ENCODE peak calls at places on chromosomes 13 and 19, in five cellular contexts. X is CD4-positive, alpha-beta T cell; E is hepatocyte; L is body of pancreas; Y is cardiac fibroblast. V is an unnamed sample.

GRCh38 chr19:14198384-14199376 is 7.3 kb downstream of the ADGRL1 start:
- DNase-seq in X (no peak), E (peak), L (no peak), Y (peak), V (no peak)

GRCh38 chr19:8308891-8309291 is 733 bp upstream of the CD320 start:
- DNase-seq in X (no peak), E (no peak), L (no peak), Y (no peak), V (no peak)

GRCh38 chr19:13784731-13785452 is 10.4 kb upstream of the ZSWIM4 start:
- DNase-seq in X (peak), E (peak), L (peak), Y (peak), V (no peak)

GRCh38 chr13:55517312-55517711 is 1623.4 kb upstream of the PRR20A start:
- DNase-seq in X (no peak), E (no peak), L (peak), Y (no peak), V (no peak)

GRCh38 chr13:19601749-19602725 is 31.4 kb upstream of the MPHOSPH8 start:
- DNase-seq in X (no peak), E (peak), L (peak), Y (peak), V (peak)

GRCh38 chr13:74466015-74466414 is 331.8 kb upstream of the KLF12 start:
- DNase-seq in X (no peak), E (no peak), L (no peak), Y (no peak), V (no peak)

GRCh38 chr13:106911020-106911419 is 343.1 kb upstream of the ARGLU1 start:
- DNase-seq in X (no peak), E (no peak), L (no peak), Y (no peak), V (no peak)

GRCh38 chr13:96834626-96835025 is 159.7 kb downstream of the OXGR1 start:
- DNase-seq in X (no peak), E (no peak), L (no peak), Y (no peak), V (no peak)

GRCh38 chr13:31627097-31627496 is 112.2 kb upstream of the RXFP2 start:
- DNase-seq in X (no peak), E (no peak), L (no peak), Y (peak), V (no peak)

GRCh38 chr13:44172411-44172810 is 201.2 kb upstream of the SERP2 start:
- DNase-seq in X (no peak), E (no peak), L (no peak), Y (no peak), V (no peak)

GRCh38 chr13:110274687-110275086 is 32.3 kb downstream of the COL4A1 start:
- DNase-seq in X (no peak), E (no peak), L (no peak), Y (no peak), V (no peak)

GRCh38 chr13:37187110-37187509 is 81.6 kb upstream of the CSNK1A1L start:
- DNase-seq in X (no peak), E (no peak), L (no peak), Y (peak), V (no peak)

GRCh38 chr19:35135389-35135909 is 590 bp upstream of the LGI4 start:
- DNase-seq in X (no peak), E (peak), L (peak), Y (peak), V (peak)

GRCh38 chr19:11673608-11674041 is 65.1 kb downstream of the ZNF823 start:
- DNase-seq in X (no peak), E (peak), L (peak), Y (peak), V (peak)

GRCh38 chr13:86725105-86725504 is 925.9 kb upstream of the SLITRK6 start:
- DNase-seq in X (no peak), E (no peak), L (no peak), Y (no peak), V (no peak)

GRCh38 chr19:46453661-46454060 is 17.7 kb downstream of the PNMA8A start:
- DNase-seq in X (no peak), E (no peak), L (no peak), Y (no peak), V (no peak)

GRCh38 chr13:63435668-63436275 is 2020.1 kb upstream of the PCDH20 start:
- DNase-seq in X (no peak), E (peak), L (no peak), Y (peak), V (no peak)

GRCh38 chr13:31433201-31433600 is 233.4 kb downstream of the B3GLCT start:
- DNase-seq in X (no peak), E (no peak), L (no peak), Y (no peak), V (no peak)

GRCh38 chr13:100565291-100565690 is 23.3 kb downstream of the GGACT start:
- DNase-seq in X (no peak), E (no peak), L (no peak), Y (no peak), V (no peak)

GRCh38 chr19:17180997-17181702 is 34.0 kb upstream of the USE1 start:
- DNase-seq in X (no peak), E (no peak), L (no peak), Y (no peak), V (no peak)

GRCh38 chr19:35899547-35900214 is 659 bp downstream of the NFKBID start:
- DNase-seq in X (peak), E (peak), L (peak), Y (peak), V (peak)

GRCh38 chr13:113630804-113631203 is 27.2 kb downstream of the ATP4B start:
- DNase-seq in X (no peak), E (no peak), L (no peak), Y (no peak), V (no peak)

GRCh38 chr13:20171364-20171763 is 10.5 kb upstream of the GJA3 start:
- DNase-seq in X (no peak), E (no peak), L (no peak), Y (no peak), V (no peak)

GRCh38 chr19:13978306-13978705 is 26.0 kb downstream of the DCAF15 start:
- DNase-seq in X (no peak), E (peak), L (peak), Y (no peak), V (no peak)

GRCh38 chr13:39516140-39516539 is 86.9 kb downstream of the LHFPL6 start:
- DNase-seq in X (no peak), E (no peak), L (no peak), Y (no peak), V (no peak)

GRCh38 chr19:34366670-34367423 is 1.9 kb downstream of the GPI start:
- DNase-seq in X (no peak), E (peak), L (no peak), Y (peak), V (no peak)

GRCh38 chr19:44066305-44066704 is 5.7 kb upstream of the ZNF284 start:
- DNase-seq in X (no peak), E (no peak), L (no peak), Y (no peak), V (no peak)

DNA sequence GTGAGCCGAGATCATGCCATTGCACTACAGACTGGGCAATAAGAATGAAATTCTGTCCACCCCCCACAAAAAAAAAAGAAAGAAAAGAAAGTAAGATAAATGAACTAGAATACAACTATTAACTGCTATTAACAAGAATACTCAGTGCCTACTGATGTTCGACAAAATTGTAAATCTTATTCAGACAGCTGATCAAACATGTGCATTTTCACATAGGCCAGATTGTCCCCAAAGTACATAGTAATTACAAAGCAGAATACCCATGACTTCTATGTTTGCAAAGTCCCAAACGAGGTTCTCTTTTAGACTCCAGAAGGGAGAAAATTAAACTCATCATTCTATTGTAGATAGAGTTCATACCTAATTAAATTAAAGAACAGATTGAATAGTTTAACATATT is 113.4 kb downstream of the UFM1 start:
- DNase-seq in X (no peak), E (no peak), L (peak), Y (no peak), V (no peak)
- TF ChIP-seq CTCF in X (no peak), E (no peak), L (no peak), Y (no peak), V (no peak)

GRCh38 chr19:10577951-10578350 is 9.2 kb downstream of the AP1M2 start:
- DNase-seq in X (no peak), E (no peak), L (no peak), Y (no peak), V (no peak)

GRCh38 chr19:10575011-10575716 is 6.4 kb upstream of the CDKN2D start:
- DNase-seq in X (no peak), E (no peak), L (no peak), Y (no peak), V (no peak)

GRCh38 chr19:10583021-10583776 is 3.9 kb downstream of the AP1M2 start:
- DNase-seq in X (no peak), E (no peak), L (no peak), Y (no peak), V (no peak)

GRCh38 chr19:10586396-10586795 is 716 bp downstream of the AP1M2 start:
- DNase-seq in X (no peak), E (no peak), L (no peak), Y (no peak), V (no peak)

GRCh38 chr19:10580979-10581631 is 6.0 kb downstream of the AP1M2 start:
- DNase-seq in X (peak), E (peak), L (peak), Y (peak), V (peak)
- TF ChIP-seq CTCF in X (peak), E (peak), L (peak), Y (peak), V (peak)

GRCh38 chr13:99446242-99446641 is 55.0 kb upstream of the TM9SF2 start:
- DNase-seq in X (no peak), E (no peak), L (no peak), Y (no peak), V (no peak)
- TF ChIP-seq CTCF in X (no peak), E (peak), L (no peak), Y (no peak), V (no peak)

GRCh38 chr13:41196620-41197019 is 2.3 kb upstream of the KBTBD7 start:
- DNase-seq in X (no peak), E (no peak), L (no peak), Y (peak), V (no peak)
- TF ChIP-seq CTCF in X (peak), E (no peak), L (no peak), Y (peak), V (peak)

V was measured in D721Med.